ENCODE peak calls at places on chromosomes 7 and 10, in four cellular contexts. F, Y, D and P are unnamed samples.

GRCh38 chr7:55965805-55966421 is 1.5 kb downstream of the NIPSNAP2 start:
- DNase-seq in F (no peak), Y (peak), D (no peak), P (peak)

GRCh38 chr7:7099584-7100014 is 82.7 kb upstream of the C1GALT1 start:
- DNase-seq in F (peak), Y (peak), D (no peak), P (peak)

GRCh38 chr7:43873300-43873699 is 4.0 kb upstream of the MRPS24 start:
- DNase-seq in F (no peak), Y (peak), D (no peak), P (peak)

GRCh38 chr10:43901302-43901701 is 252.6 kb upstream of the ZNF32 start:
- DNase-seq in F (no peak), Y (no peak), D (no peak), P (no peak)

GRCh38 chr10:110207805-110208613 is 604 bp downstream of the MXI1 start:
- DNase-seq in F (no peak), Y (peak), D (peak), P (no peak)

GRCh38 chr10:73233883-73234282 is 13.2 kb downstream of the DNAJC9 start:
- DNase-seq in F (no peak), Y (no peak), D (no peak), P (no peak)

GRCh38 chr10:113103131-113103830 is 153.2 kb downstream of the TCF7L2 start:
- DNase-seq in F (no peak), Y (peak), D (no peak), P (peak)

GRCh38 chr10:75542084-75542483 is 110.7 kb downstream of the LRMDA start:
- DNase-seq in F (no peak), Y (no peak), D (no peak), P (no peak)

GRCh38 chr7:72278550-72278949 is 133.6 kb downstream of the CALN1 start:
- DNase-seq in F (no peak), Y (no peak), D (no peak), P (no peak)

GRCh38 chr7:4174451-4174850 is 507.6 kb upstream of the FOXK1 start:
- DNase-seq in F (no peak), Y (no peak), D (no peak), P (no peak)

GRCh38 chr7:95427123-95427522 is 7.7 kb downstream of the PON2 start:
- DNase-seq in F (no peak), Y (no peak), D (no peak), P (no peak)

GRCh38 chr7:27899601-27900000 is 159.6 kb downstream of the TAX1BP1 start:
- DNase-seq in F (no peak), Y (no peak), D (no peak), P (no peak)

GRCh38 chr10:97319671-97320479 is 804 bp downstream of the FRAT1 start:
- DNase-seq in F (no peak), Y (no peak), D (peak), P (peak)

GRCh38 chr10:33509231-33509871 is 174.9 kb upstream of the NRP1 start:
- DNase-seq in F (peak), Y (peak), D (no peak), P (peak)

GRCh38 chr7:2517004-2517403 is 2.6 kb upstream of the LFNG start:
- DNase-seq in F (no peak), Y (peak), D (no peak), P (peak)

GRCh38 chr7:55522268-55522902 is 49.9 kb downstream of the VOPP1 start:
- DNase-seq in F (no peak), Y (no peak), D (no peak), P (no peak)